ENCODE peak calls at places on chromosome 4, in eight cellular contexts. J is pancreas, B is OCI-LY7, U is HFF-Myc, P is suprapubic skin, I is IMR-90, S is psoas muscle, E is DND-41. X is an unnamed sample.

GRCh38 chr4:104475652-104476051 is 19.0 kb downstream of the CXXC4 start:
- DNase-seq in J (peak), U (no peak), P (no peak), E (no peak), I (no peak), S (no peak), B (no peak), X (no peak)

GRCh38 chr4:177239878-177240277 is 69.8 kb upstream of the NEIL3 start:
- DNase-seq in U (no peak), I (peak), B (no peak), S (no peak), P (no peak), E (no peak), J (no peak), X (no peak)

GRCh38 chr4:10157478-10158354 is 41.1 kb upstream of the WDR1 start:
- DNase-seq in B (peak), E (peak), U (peak), J (peak), I (peak), S (no peak), P (no peak), X (no peak)

GRCh38 chr4:25111648-25112196 is 48.5 kb downstream of the SEPSECS start:
- DNase-seq in U (no peak), E (no peak), I (no peak), B (no peak), S (no peak), P (no peak), J (no peak), X (no peak)

GRCh38 chr4:180148737-180149136 is 2094.5 kb upstream of the TENM3 start:
- DNase-seq in S (no peak), P (no peak), U (no peak), E (no peak), B (no peak), J (no peak), I (peak), X (no peak)

GRCh38 chr4:185695743-185696142 is 116.3 kb downstream of the SORBS2 start:
- DNase-seq in I (no peak), B (no peak), U (no peak), S (no peak), P (no peak), J (no peak), E (no peak), X (no peak)

GRCh38 chr4:102850373-102850772 is 18.4 kb upstream of the CISD2 start:
- DNase-seq in B (no peak), U (no peak), S (no peak), I (no peak), E (no peak), P (no peak), J (no peak), X (no peak)

GRCh38 chr4:97656034-97656720 is 487.1 kb downstream of the STPG2 start:
- DNase-seq in S (no peak), U (no peak), P (no peak), E (no peak), J (no peak), I (no peak), B (no peak), X (peak)

GRCh38 chr4:29805245-29805644 is 914.9 kb upstream of the PCDH7 start:
- DNase-seq in B (no peak), S (no peak), E (no peak), J (no peak), U (no peak), I (peak), P (no peak), X (no peak)

GRCh38 chr4:71713611-71714203 is 70.2 kb downstream of the GC start:
- DNase-seq in U (peak), I (peak), J (no peak), P (no peak), B (peak), E (no peak), S (no peak), X (peak)

GRCh38 chr4:94843222-94843621 is 85.5 kb downstream of the BMPR1B start:
- DNase-seq in I (no peak), P (no peak), E (peak), S (no peak), B (peak), U (no peak), J (no peak), X (no peak)

GRCh38 chr4:68599150-68599549 is 23.0 kb upstream of the UGT2B17 start:
- DNase-seq in S (no peak), U (no peak), J (no peak), E (no peak), P (no peak), I (no peak), B (no peak), X (no peak)

GRCh38 chr4:75432683-75433082 is 81.5 kb downstream of the RCHY1 start:
- DNase-seq in I (peak), S (no peak), B (peak), U (no peak), J (no peak), P (no peak), E (peak), X (no peak)
- H3K4me3 ChIP-seq in I (no peak), S (no peak), B (no peak), U (no peak), J (no peak), P (no peak), E (no peak), X (no peak)

DNA sequence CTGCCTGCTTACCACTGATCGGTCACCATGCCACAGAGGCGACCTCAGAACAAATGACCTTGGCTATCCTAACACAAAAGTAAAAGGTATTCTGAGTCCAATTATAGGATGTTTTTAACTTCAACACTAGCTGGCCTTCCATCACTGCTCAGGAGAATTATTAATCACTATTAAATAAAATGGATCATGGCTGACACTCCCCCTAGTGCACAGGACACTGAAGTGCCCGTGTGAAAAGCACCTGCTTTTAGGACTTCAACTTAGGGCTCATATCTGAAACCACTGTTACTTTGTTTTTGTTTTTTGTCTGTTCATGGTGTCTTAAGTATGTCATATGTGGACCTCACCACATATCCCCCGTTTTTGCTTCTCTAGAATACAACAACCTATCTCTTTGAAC is 33.9 kb downstream of the STX18 start:
- DNase-seq in E (no peak), I (no peak), B (peak), P (no peak), J (no peak), U (no peak), S (no peak), X (no peak)
- TF ChIP-seq CTCF in E (peak), I (peak), B (peak), P (no peak), J (peak), U (peak), S (peak), X (no peak)

GRCh38 chr4:74440356-74440755 is 4.6 kb upstream of the AREG start:
- DNase-seq in S (no peak), U (no peak), P (no peak), E (no peak), B (peak), I (no peak), J (no peak), X (no peak)
- H3K4me3 ChIP-seq in S (no peak), U (no peak), P (no peak), E (no peak), B (no peak), I (no peak), J (no peak), X (no peak)

DNA sequence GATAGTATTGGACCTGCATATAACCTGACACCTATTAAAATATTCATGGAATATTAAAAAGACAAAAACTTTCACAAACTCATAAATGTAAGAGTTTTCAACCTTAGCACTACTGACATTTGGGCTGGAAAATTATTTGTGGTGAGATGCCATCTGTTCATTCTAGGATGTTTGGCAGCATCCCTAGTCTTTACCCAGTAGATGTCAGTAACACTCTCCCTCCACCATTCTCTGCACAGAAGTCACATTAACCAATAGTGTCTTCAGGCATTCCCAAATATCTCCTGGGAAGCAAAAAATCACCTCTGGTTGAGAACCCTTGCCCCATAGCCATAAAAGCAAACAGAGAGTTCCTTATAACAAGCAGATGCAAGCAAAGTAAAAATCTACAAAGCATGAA is 41.4 kb upstream of the NDST4 start:
- DNase-seq in J (no peak), B (no peak), U (peak), S (no peak), I (no peak), E (no peak), P (no peak), X (no peak)
- TF ChIP-seq CTCF in J (no peak), B (peak), U (peak), S (no peak), I (no peak), E (peak), P (no peak), X (no peak)

GRCh38 chr4:118888666-118889312 is at the start of gene SYNPO2:
- DNase-seq in J (peak), S (peak), U (no peak), P (peak), E (no peak), I (peak), B (peak), X (no peak)

GRCh38 chr4:118898684-118899138 is 10.1 kb downstream of the SYNPO2 start:
- DNase-seq in I (no peak), J (no peak), P (no peak), S (peak), U (no peak), E (no peak), B (no peak), X (no peak)

GRCh38 chr4:118889313-118889694 is 650 bp downstream of the SYNPO2 start:
- DNase-seq in S (no peak), U (no peak), B (no peak), E (no peak), P (no peak), I (no peak), J (no peak), X (no peak)

GRCh38 chr4:118898221-118898620 is 9.6 kb downstream of the SYNPO2 start:
- DNase-seq in S (no peak), P (no peak), J (no peak), B (no peak), E (no peak), I (no peak), U (no peak), X (no peak)

GRCh38 chr4:118894034-118894433 is 5.4 kb downstream of the SYNPO2 start:
- DNase-seq in I (no peak), B (no peak), P (no peak), S (no peak), J (no peak), E (no peak), U (no peak), X (no peak)
- H3K4me3 ChIP-seq in I (no peak), B (no peak), P (no peak), S (peak), J (no peak), E (no peak), U (no peak), X (no peak)

GRCh38 chr4:148998719-148999118 is 556.5 kb upstream of the NR3C2 start:
- DNase-seq in I (peak), E (peak), S (no peak), P (no peak), J (no peak), B (peak), U (peak), X (no peak)
- TF ChIP-seq CTCF in I (peak), E (peak), S (no peak), P (no peak), J (no peak), B (peak), U (peak), X (peak)

GRCh38 chr4:6574747-6575502 is at the start of gene MAN2B2:
- DNase-seq in P (peak), I (peak), J (peak), U (no peak), S (peak), B (peak), E (peak), X (no peak)

GRCh38 chr4:6575503-6576240 is 683 bp downstream of the MAN2B2 start:
- DNase-seq in J (no peak), P (no peak), I (no peak), E (no peak), B (no peak), U (no peak), S (no peak), X (no peak)

GRCh38 chr4:6576512-6576911 is 1.5 kb downstream of the MAN2B2 start:
- DNase-seq in I (no peak), P (no peak), E (no peak), B (no peak), J (peak), S (no peak), U (no peak), X (no peak)

GRCh38 chr4:6573551-6573950 is 1.4 kb upstream of the MAN2B2 start:
- DNase-seq in E (no peak), J (no peak), S (no peak), P (no peak), B (no peak), U (no peak), I (no peak), X (no peak)

GRCh38 chr4:6573986-6574746 is 823 bp upstream of the MAN2B2 start:
- DNase-seq in S (no peak), J (no peak), U (no peak), P (no peak), I (no peak), B (peak), E (no peak), X (no peak)
- H3K4me3 ChIP-seq in S (peak), J (peak), U (peak), P (peak), I (peak), B (peak), E (peak), X (peak)

X was measured in AG04449.